ENCODE peak calls at places on chromosome 22, in six cellular contexts. U is cardiac muscle cell, S is endothelial cell, F is astrocyte of the spinal cord, X is MCF 10A, K is choroid plexus epithelial cell. O is an unnamed sample.

GRCh38 chr22:50399751-50400331 is 56.7 kb downstream of the PPP6R2 start:
- DNase-seq in U (peak; percentile 15), S (peak; percentile 51), F (no peak), X (peak; percentile 23), K (peak; percentile 40), O (peak; percentile 6)

GRCh38 chr22:35587447-35587870 is 29.7 kb downstream of the MB start:
- DNase-seq in U (no peak), S (no peak), F (no peak), X (no peak), K (peak; percentile 9), O (no peak)

GRCh38 chr22:20174785-20175596 is 24.1 kb upstream of the CCDC188 start:
- DNase-seq in U (peak; percentile 13), S (peak; percentile 45), F (no peak), X (peak; percentile 8), K (peak; percentile 38), O (no peak)

GRCh38 chr22:19213496-19214473 is 35.2 kb upstream of the SLC25A1 start:
- DNase-seq in U (peak; percentile 43), S (no peak), F (peak; percentile 12), X (no peak), K (peak; percentile 49), O (peak; percentile 28)

GRCh38 chr22:20027966-20028854 is 7.3 kb downstream of the TANGO2 start:
- DNase-seq in U (peak; percentile 35), S (no peak), F (no peak), X (peak; percentile 44), K (peak; percentile 49), O (peak; percentile 46)

GRCh38 chr22:19522190-19522880 is 1.9 kb downstream of the CLDN5 start:
- DNase-seq in U (no peak), S (no peak), F (no peak), X (no peak), K (no peak), O (no peak)

GRCh38 chr22:49372530-49373288 is 455.0 kb downstream of the BRD1 start:
- DNase-seq in U (no peak), S (peak; percentile 9), F (no peak), X (no peak), K (no peak), O (no peak)

GRCh38 chr22:32558681-32559355 is 84.2 kb downstream of the FBXO7 start:
- DNase-seq in U (peak; percentile 39), S (no peak), F (peak; percentile 71), X (peak; percentile 95), K (peak; percentile 11), O (peak; percentile 65)

GRCh38 chr22:42769574-42770447 is 49.1 kb upstream of the A4GALT start:
- DNase-seq in U (peak; percentile 93), S (no peak), F (peak; percentile 82), X (no peak), K (peak; percentile 89), O (peak; percentile 90)

GRCh38 chr22:38272373-38273134 is at the start of gene TMEM184B:
- DNase-seq in U (peak; percentile 78), S (peak; percentile 83), F (peak; percentile 55), X (peak; percentile 67), K (peak; percentile 74), O (peak; percentile 62)

GRCh38 chr22:37126882-37127281 is 17.4 kb upstream of the TMPRSS6 start:
- DNase-seq in U (no peak), S (no peak), F (no peak), X (peak; percentile 6), K (no peak), O (no peak)

GRCh38 chr22:28075260-28075981 is 156.4 kb upstream of the PITPNB start:
- DNase-seq in U (peak; percentile 87), S (no peak), F (peak; percentile 79), X (peak; percentile 53), K (peak; percentile 72), O (peak; percentile 87)

GRCh38 chr22:31726692-31727091 is 23.2 kb downstream of the PRR14L start:
- DNase-seq in U (no peak), S (no peak), F (no peak), X (no peak), K (no peak), O (no peak)

GRCh38 chr22:27903805-27904473 is 15.1 kb downstream of the PITPNB start:
- DNase-seq in U (peak; percentile 32), S (no peak), F (no peak), X (no peak), K (no peak), O (no peak)

GRCh38 chr22:46054878-46055158 is 77.9 kb upstream of the WNT7B start:
- DNase-seq in U (no peak), S (no peak), F (peak; percentile 14), X (peak; percentile 60), K (no peak), O (no peak)

GRCh38 chr22:45309422-45310227 is at the start of gene FAM118A:
- DNase-seq in U (peak; percentile 96), S (peak; percentile 98), F (peak; percentile 93), X (peak; percentile 92), K (peak; percentile 93), O (peak; percentile 90)

GRCh38 chr22:33579448-33580093 is 340.7 kb downstream of the LARGE1 start:
- DNase-seq in U (peak; percentile 53), S (peak; percentile 85), F (peak; percentile 2), X (peak; percentile 9), K (peak; percentile 56), O (peak; percentile 12)

GRCh38 chr22:39382410-39382809 is 17.2 kb upstream of the TAB1 start:
- DNase-seq in U (no peak), S (no peak), F (no peak), X (no peak), K (no peak), O (no peak)

GRCh38 chr22:39383841-39384625 is 15.5 kb upstream of the TAB1 start:
- DNase-seq in U (no peak), S (no peak), F (no peak), X (peak; percentile 15), K (no peak), O (peak; percentile 64)

GRCh38 chr22:39381930-39382329 is 17.6 kb upstream of the TAB1 start:
- DNase-seq in U (no peak), S (no peak), F (no peak), X (no peak), K (no peak), O (no peak)

GRCh38 chr22:39388261-39389011 is 11.1 kb upstream of the TAB1 start:
- DNase-seq in U (peak; percentile 92), S (peak; percentile 89), F (peak; percentile 82), X (no peak), K (peak; percentile 88), O (peak; percentile 75)

DNA sequence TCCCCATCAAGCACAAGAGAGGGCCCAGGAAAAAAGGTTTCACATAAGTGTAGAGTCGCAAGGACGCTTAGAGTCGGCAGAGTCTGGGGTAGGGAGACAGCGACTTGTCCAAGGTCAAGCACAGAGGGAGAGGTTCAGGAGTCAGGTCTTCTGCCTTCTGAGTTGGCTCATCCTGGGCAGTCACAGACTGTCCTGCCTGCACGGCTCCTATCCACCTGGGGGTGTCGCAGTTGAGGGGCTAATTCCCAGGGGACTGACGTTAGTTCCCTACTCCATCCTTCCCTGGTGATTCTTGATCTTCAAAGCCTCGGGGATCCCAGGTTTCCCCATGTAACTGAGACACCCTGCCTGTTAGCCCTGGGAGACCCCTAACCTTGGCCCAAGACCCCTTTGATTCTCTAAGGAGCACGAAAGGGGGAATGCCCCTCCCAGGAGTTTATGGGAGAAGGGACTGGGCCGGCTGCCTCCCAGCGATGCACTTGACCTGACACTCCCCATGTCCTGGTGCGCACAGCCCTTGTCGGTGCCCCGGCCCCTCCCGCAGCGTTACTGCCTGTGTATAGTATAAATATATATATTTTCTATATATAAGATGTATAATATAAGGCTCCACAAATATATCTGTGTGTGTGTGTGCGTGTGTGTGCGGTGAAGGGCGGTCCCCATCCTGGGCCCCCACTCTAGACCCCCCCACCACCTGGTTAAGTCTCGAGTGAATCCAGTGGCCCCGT is 14.7 kb upstream of the TAB1 start:
- DNase-seq in U (peak; percentile 35), S (peak; percentile 50), F (no peak), X (peak; percentile 23), K (peak; percentile 50), O (no peak)
- TF ChIP-seq CTCF in U (peak; percentile 37), S (peak; percentile 26), F (peak; percentile 55), X (peak; percentile 10), K (peak; percentile 54), O (peak; percentile 15)

GRCh38 chr22:30178180-30179126 is 68.1 kb downstream of the LIF start:
- DNase-seq in U (no peak), S (no peak), F (peak; percentile 18), X (peak; percentile 16), K (no peak), O (no peak)
- TF ChIP-seq CTCF in U (no peak), S (no peak), F (peak; percentile 4), X (no peak), K (peak; percentile 41), O (no peak)

DNA sequence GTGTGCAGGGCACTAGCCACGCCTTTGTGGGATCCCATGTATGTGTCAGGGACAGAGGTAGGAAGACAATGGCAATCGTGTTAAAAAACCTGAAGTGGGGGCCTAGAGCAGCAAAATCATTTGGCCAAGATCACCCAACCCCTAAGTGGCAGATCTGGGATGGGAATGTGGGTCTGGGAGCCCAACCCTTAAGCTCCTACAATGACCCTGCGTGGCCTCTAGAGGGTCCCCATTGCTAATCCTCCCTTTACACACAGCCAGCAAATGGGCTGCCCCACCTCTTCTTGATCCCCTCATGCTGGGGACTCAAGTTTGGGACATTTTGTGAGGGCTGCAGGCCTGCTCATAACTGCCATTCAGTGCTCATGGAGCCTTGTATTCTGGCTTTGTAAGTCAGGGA is 73.2 kb upstream of the SUSD2 start:
- DNase-seq in U (no peak), S (no peak), F (no peak), X (no peak), K (no peak), O (no peak)
- TF ChIP-seq CTCF in U (no peak), S (no peak), F (no peak), X (no peak), K (no peak), O (no peak)

GRCh38 chr22:24129980-24130379 is 51.3 kb upstream of the SUSD2 start:
- DNase-seq in U (no peak), S (no peak), F (no peak), X (no peak), K (no peak), O (no peak)

GRCh38 chr22:24134090-24134846 is 47.0 kb upstream of the SUSD2 start:
- DNase-seq in U (no peak), S (no peak), F (peak; percentile 29), X (no peak), K (peak; percentile 36), O (no peak)

GRCh38 chr22:24128631-24129601 is 52.4 kb upstream of the SUSD2 start:
- DNase-seq in U (no peak), S (no peak), F (no peak), X (no peak), K (no peak), O (no peak)

GRCh38 chr22:24137595-24137994 is 43.7 kb upstream of the SUSD2 start:
- DNase-seq in U (peak; percentile 81), S (no peak), F (peak; percentile 69), X (no peak), K (peak; percentile 79), O (peak; percentile 91)

DNA sequence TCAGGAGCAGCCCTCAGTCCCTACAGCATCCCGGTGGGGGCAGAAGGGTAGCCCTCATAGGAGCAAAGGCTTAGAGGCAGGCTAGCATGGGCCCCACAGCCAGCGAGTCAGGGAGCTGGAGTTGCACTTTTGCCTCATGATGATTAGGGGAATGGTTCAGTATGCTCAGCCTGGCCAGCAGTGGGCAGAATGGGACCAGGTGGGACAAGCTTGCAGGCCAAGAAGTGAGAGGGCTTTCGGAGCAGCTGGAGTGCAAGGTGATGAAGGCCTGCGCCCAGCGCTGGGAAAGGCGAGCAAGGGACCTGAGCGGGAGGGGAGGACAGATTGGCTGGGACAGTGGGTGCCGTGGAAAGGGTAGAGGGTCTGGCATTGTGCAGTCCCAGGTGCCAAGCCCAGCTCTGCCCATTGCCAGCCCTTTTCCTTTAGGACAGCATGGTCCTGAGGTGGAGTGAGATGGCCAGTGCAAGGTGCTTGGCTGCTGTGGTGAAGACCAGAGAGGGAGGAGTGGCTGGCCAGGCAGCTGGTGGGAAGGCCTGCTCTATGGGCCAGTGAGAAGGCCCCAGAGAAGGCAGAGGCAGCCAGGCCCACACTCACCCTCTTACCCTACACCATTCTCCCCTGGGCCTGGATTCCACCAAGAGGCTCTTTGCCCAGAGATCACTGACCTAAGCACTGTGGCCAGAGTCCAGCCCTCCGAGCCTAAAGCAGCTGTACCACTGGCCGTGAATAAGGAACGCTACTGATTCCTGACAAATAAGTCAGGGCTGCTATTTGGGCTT is 47.9 kb upstream of the SUSD2 start:
- DNase-seq in U (peak; percentile 18), S (no peak), F (peak; percentile 20), X (no peak), K (peak; percentile 58), O (peak; percentile 55)
- TF ChIP-seq CTCF in U (peak; percentile 23), S (no peak), F (peak; percentile 54), X (no peak), K (peak; percentile 66), O (peak; percentile 33)

O was measured in foreskin fibroblast.